ENCODE peak calls at places on chromosomes 12 and 14, in eight cellular contexts. V, I, T, K, J, X, L and E are unnamed samples. For H3K4me1, the result is how much of the 10 kb centered on the place peaks cover.

GRCh38 chr14:32457213-32457920 is 128.3 kb downstream of the AKAP6 start:
- DNase-seq in V (no peak), I (peak), T (peak), K (no peak), J (no peak), X (peak), L (no peak), E (no peak)

GRCh38 chr12:105204916-105205315 is 31.1 kb downstream of the APPL2 start:
- DNase-seq in V (peak), I (no peak), T (no peak), K (no peak), J (no peak), X (no peak), L (no peak), E (no peak)

GRCh38 chr14:99047436-99048110 is 224.4 kb downstream of the BCL11B start:
- DNase-seq in V (no peak), I (no peak), T (no peak), K (peak), J (no peak), X (no peak), L (no peak), E (peak)

GRCh38 chr14:64082837-64083236 is 211.3 kb downstream of the ESR2 start:
- DNase-seq in V (no peak), I (no peak), T (no peak), K (no peak), J (no peak), X (no peak), L (no peak), E (no peak)

GRCh38 chr14:94329857-94330256 is 6.7 kb upstream of the SERPINA6 start:
- DNase-seq in V (no peak), I (no peak), T (no peak), K (no peak), J (no peak), X (no peak), L (no peak), E (no peak)

GRCh38 chr12:52805000-52805399 is 8.9 kb downstream of the KRT4 start:
- DNase-seq in V (no peak), I (no peak), T (no peak), K (no peak), J (peak), X (no peak), L (no peak), E (peak)

GRCh38 chr12:132117558-132117875 is 26.6 kb downstream of the DDX51 start:
- DNase-seq in V (no peak), I (no peak), T (no peak), K (no peak), J (peak), X (peak), L (no peak), E (peak)

GRCh38 chr12:88375960-88376305 is 204.3 kb downstream of the KITLG start:
- DNase-seq in V (peak), I (no peak), T (no peak), K (no peak), J (no peak), X (no peak), L (no peak), E (no peak)

GRCh38 chr12:87960557-87960956 is 68.6 kb downstream of the C12orf50 start:
- DNase-seq in V (no peak), I (no peak), T (no peak), K (no peak), J (no peak), X (peak), L (no peak), E (no peak)

GRCh38 chr14:43981135-43981787 is 525.8 kb downstream of the FSCB start:
- DNase-seq in V (no peak), I (no peak), T (no peak), K (no peak), J (no peak), X (no peak), L (no peak), E (no peak)

GRCh38 chr12:27123642-27124041 is 41.3 kb upstream of the C12orf71 start:
- DNase-seq in V (no peak), I (no peak), T (peak), K (peak), J (peak), X (peak), L (no peak), E (no peak)

GRCh38 chr14:81303258-81303935 is 82.6 kb upstream of the GTF2A1 start:
- DNase-seq in V (peak), I (peak), T (no peak), K (no peak), J (no peak), X (no peak), L (peak), E (no peak)

GRCh38 chr14:32366256-32366655 is 37.2 kb downstream of the AKAP6 start:
- DNase-seq in V (no peak), I (no peak), T (peak), K (peak), J (peak), X (peak), L (no peak), E (peak)

GRCh38 chr12:98803468-98804209 is 158.5 kb downstream of the APAF1 start:
- DNase-seq in V (no peak), I (no peak), T (no peak), K (no peak), J (no peak), X (no peak), L (no peak), E (peak)

GRCh38 chr12:45192041-45192695 is 23.7 kb upstream of the ANO6 start:
- DNase-seq in V (peak), I (no peak), T (no peak), K (peak), J (peak), X (no peak), L (no peak), E (no peak)

DNA sequence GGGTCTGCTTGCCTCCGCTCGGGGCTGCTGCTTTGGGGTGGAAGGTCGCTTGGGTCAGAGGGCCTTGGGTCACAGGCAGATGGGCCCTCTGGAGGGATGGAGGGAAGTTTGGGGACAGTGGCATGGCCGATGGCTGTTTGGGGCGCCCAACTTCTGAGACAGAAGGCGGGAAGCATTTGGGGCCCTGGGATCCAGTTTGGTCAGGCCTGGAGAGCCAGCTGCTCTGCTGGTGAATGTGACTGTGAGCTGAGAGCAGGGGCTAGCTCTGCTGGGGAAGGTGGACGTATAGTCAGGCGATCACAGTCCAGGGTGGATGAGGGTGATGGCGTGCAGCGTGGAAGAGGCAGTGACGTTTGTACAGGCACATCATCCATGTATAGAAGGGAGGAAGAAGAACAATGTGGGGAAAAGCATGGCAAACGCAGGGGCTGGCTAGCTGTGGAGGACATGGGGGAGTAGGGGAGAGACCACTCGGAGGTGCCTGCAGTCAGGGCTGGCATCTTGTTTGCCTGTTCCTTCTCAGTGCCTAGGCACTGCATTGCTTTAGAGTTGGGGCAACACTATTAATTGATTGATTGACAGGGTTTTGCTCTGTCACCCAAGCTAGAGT is 57.5 kb downstream of the TSPAN9 start:
- DNase-seq in V (no peak), I (no peak), T (no peak), K (no peak), J (no peak), X (no peak), L (no peak), E (no peak)
- H3K4me1 ChIP-seq in V (under half), I (under half), T (under half), K (under half), J (under half), X (under half), L (under half), E (under half)

GRCh38 chr14:75301666-75302325 is 23.2 kb downstream of the FOS start:
- DNase-seq in V (no peak), I (peak), T (no peak), K (no peak), J (no peak), X (no peak), L (no peak), E (no peak)

GRCh38 chr14:75297417-75298040 is 18.9 kb downstream of the FOS start:
- DNase-seq in V (no peak), I (no peak), T (no peak), K (no peak), J (no peak), X (no peak), L (no peak), E (no peak)

GRCh38 chr14:75299576-75299975 is 20.9 kb downstream of the FOS start:
- DNase-seq in V (no peak), I (no peak), T (no peak), K (no peak), J (no peak), X (no peak), L (no peak), E (no peak)

GRCh38 chr14:75298187-75298985 is 19.8 kb downstream of the FOS start:
- DNase-seq in V (no peak), I (peak), T (no peak), K (no peak), J (no peak), X (no peak), L (no peak), E (no peak)

GRCh38 chr14:75299064-75299463 is 20.4 kb downstream of the FOS start:
- DNase-seq in V (peak), I (peak), T (no peak), K (no peak), J (peak), X (no peak), L (no peak), E (no peak)
- H3K4me1 ChIP-seq in V (under half), I (under half), T (under half), K (under half), J (under half), X (under half), L (under half), E (under half)

DNA sequence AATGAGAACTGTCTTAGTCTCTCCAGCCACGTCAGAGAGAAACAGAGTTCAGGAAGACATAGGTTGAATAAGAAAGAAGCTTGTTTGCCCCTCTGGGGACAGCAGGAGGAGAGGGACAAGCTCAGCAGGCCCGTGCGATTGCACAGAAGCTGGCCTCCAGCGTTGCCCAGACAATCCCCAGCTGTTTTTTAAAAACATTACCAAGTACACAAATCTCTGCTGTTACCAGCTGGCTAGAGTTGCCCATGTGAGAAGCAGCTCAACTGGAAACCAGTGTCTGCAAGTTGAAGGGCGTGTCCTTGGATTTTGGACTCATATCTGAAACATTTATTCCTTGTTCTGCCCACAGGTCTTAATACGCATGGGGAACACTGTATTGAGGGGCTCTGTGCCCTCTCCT is 232.5 kb downstream of the EFCAB11 start:
- DNase-seq in V (no peak), I (peak), T (no peak), K (no peak), J (no peak), X (no peak), L (no peak), E (no peak)
- H3K4me1 ChIP-seq in V (under half), I (under half), T (under half), K (under half), J (under half), X (under half), L (under half), E (under half)

DNA sequence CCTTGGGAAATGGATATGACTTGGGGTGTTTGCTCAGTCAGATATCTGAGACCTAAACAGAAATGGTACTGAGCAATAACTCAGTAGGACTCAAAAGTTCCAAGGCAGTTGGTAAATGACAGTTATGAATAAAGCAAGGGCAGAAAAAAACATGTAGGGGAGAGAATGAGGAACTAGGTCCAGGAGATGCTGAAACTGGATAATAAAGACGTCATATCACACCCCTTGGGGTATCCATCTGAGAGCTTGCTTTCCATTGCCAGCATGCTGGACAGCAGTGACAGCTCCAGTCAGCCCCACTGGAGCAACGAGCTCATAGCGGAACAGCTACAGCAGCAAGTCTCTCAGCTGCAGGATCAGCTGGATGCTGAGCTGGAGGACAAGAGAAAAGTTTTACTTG is 37.5 kb downstream of the RPGRIP1 start:
- DNase-seq in V (no peak), I (no peak), T (peak), K (peak), J (no peak), X (no peak), L (no peak), E (peak)
- H3K4me1 ChIP-seq in V (under half), I (under half), T (under half), K (under half), J (under half), X (under half), L (under half), E (under half)

DNA sequence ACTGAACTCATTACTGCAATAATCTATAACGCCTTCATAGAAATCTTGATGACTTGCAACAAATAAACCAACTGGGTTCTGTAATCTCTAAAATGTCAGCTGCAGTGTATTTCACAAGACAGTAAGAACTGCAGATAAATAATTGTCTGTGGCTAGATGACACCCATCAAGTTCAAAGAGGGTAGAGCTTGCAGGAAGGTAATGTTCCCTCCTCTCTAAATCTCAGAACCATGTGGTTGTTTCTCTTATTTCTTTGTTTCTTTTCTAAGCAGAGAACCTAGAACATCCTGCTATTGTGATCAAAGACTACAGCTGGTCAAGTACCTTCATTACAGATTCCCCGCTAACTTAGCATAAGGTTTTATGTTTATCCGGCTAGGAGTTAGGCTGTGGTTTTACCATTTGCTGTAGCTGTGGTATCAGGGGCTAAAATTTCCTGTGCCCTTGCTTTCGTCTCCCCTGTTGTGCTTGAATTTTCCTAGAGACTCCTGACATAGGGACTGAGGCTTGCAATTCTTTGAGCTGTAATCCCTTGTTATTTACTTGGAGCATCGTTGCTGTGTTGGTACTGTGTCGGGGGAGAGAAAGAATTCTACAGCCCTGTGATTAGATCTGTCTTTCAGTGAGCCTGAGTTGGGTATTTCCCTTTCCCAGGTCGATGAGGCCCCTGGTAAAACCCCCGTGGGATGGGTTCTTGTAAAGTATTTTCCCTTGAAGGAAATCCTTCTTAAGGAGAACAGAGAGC is 253.1 kb upstream of the BTG1 start:
- DNase-seq in V (no peak), I (no peak), T (no peak), K (peak), J (peak), X (no peak), L (no peak), E (no peak)
- H3K4me1 ChIP-seq in V (under half), I (under half), T (under half), K (under half), J (under half), X (under half), L (under half), E (under half)